ENCODE peak calls at places on chromosome 5, in nine cellular contexts. S, R, V, E, K, I, L, J and Y are unnamed samples.
A peak's percentile ranks its signal among the peaks of the same experiment; 100 is the strongest.

GRCh38 chr5:108028411-108028810 is 353.5 kb downstream of the FBXL17 start:
- DNase-seq in S (no peak), R (no peak), V (peak; percentile 44), E (no peak), K (no peak), I (no peak), L (no peak), J (peak; percentile 28), Y (peak; percentile 26)

GRCh38 chr5:65742565-65743231 is 20.7 kb downstream of the NLN start:
- DNase-seq in S (no peak), R (peak; percentile 73), V (peak; percentile 74), E (no peak), K (no peak), I (peak; percentile 75), L (no peak), J (peak; percentile 93), Y (peak; percentile 45)

GRCh38 chr5:55855509-55855908 is 4.4 kb downstream of the IL31RA start:
- DNase-seq in S (no peak), R (no peak), V (peak; percentile 22), E (no peak), K (no peak), I (no peak), L (no peak), J (peak; percentile 16), Y (peak; percentile 32)

GRCh38 chr5:151675225-151675955 is 11.3 kb downstream of the SPARC start:
- DNase-seq in S (no peak), R (no peak), V (peak; percentile 88), E (no peak), K (no peak), I (no peak), L (no peak), J (peak; percentile 85), Y (peak; percentile 58)

GRCh38 chr5:30237189-30237588 is 956.3 kb upstream of the CDH6 start:
- DNase-seq in S (no peak), R (no peak), V (no peak), E (no peak), K (no peak), I (no peak), L (no peak), J (no peak), Y (no peak)

GRCh38 chr5:181261320-181262085 is 560 bp upstream of the TRIM52 start:
- DNase-seq in S (peak; percentile 83), R (peak; percentile 86), V (peak; percentile 72), E (no peak), K (peak; percentile 43), I (peak; percentile 65), L (peak; percentile 82), J (peak; percentile 78), Y (peak; percentile 69)

GRCh38 chr5:143194206-143194605 is 209.3 kb downstream of the NR3C1 start:
- DNase-seq in S (no peak), R (no peak), V (no peak), E (no peak), K (no peak), I (no peak), L (no peak), J (no peak), Y (no peak)

GRCh38 chr5:177315411-177315810 is 3.7 kb upstream of the MXD3 start:
- DNase-seq in S (no peak), R (no peak), V (no peak), E (no peak), K (no peak), I (no peak), L (no peak), J (no peak), Y (no peak)

GRCh38 chr5:18090177-18090576 is 455.9 kb downstream of the TAF11L14 start:
- DNase-seq in S (no peak), R (no peak), V (no peak), E (no peak), K (no peak), I (no peak), L (no peak), J (no peak), Y (no peak)

GRCh38 chr5:1930880-1931589 is 48.3 kb upstream of the IRX4 start:
- DNase-seq in S (peak; percentile 41), R (peak; percentile 49), V (no peak), E (no peak), K (peak; percentile 50), I (no peak), L (peak; percentile 39), J (no peak), Y (no peak)

GRCh38 chr5:77770293-77771005 is 5.7 kb downstream of the TBCA start:
- DNase-seq in S (no peak), R (no peak), V (no peak), E (no peak), K (no peak), I (no peak), L (no peak), J (peak; percentile 14), Y (no peak)

GRCh38 chr5:72042097-72042496 is 65.2 kb upstream of the MAP1B start:
- DNase-seq in S (no peak), R (no peak), V (no peak), E (no peak), K (no peak), I (no peak), L (no peak), J (no peak), Y (no peak)

GRCh38 chr5:78327761-78328510 is 32.5 kb upstream of the SCAMP1 start:
- DNase-seq in S (no peak), R (no peak), V (no peak), E (peak; percentile 2), K (no peak), I (no peak), L (no peak), J (no peak), Y (no peak)